ENCODE peak calls at places on chromosomes 7 and 10, in eight cellular contexts. N is fibroblast of the aortic adventitia, D is GM13976, T is PC-3, A is AG04450, K is choroid plexus epithelial cell, J is Calu3, M is psoas muscle. G is an unnamed sample.

GRCh38 chr10:120221873-120222485 is 235.0 kb upstream of the PLPP4 start:
- DNase-seq in N (peak; percentile 70), D (peak; percentile 49), T (peak; percentile 79), A (no peak), K (peak; percentile 79), J (peak; percentile 48), M (no peak), G (peak; percentile 59)

GRCh38 chr7:17626215-17626614 is 314.1 kb downstream of the SNX13 start:
- DNase-seq in N (no peak), D (no peak), T (no peak), A (no peak), K (no peak), J (no peak), M (no peak), G (no peak)

GRCh38 chr7:108067844-108068243 is 62.3 kb downstream of the LAMB4 start:
- DNase-seq in N (no peak), D (no peak), T (no peak), A (no peak), K (no peak), J (no peak), M (no peak), G (no peak)

GRCh38 chr7:18610331-18610948 is 114.9 kb downstream of the HDAC9 start:
- DNase-seq in N (peak; percentile 31), D (peak; percentile 8), T (peak; percentile 60), A (no peak), K (peak; percentile 57), J (peak; percentile 60), M (no peak), G (peak; percentile 6)

GRCh38 chr7:151844080-151844827 is 32.7 kb downstream of the PRKAG2 start:
- DNase-seq in N (peak; percentile 81), D (no peak), T (peak; percentile 88), A (peak; percentile 6), K (peak; percentile 93), J (peak; percentile 17), M (no peak), G (no peak)

GRCh38 chr7:100476108-100476780 is 2.8 kb downstream of the TSC22D4 start:
- DNase-seq in N (no peak), D (no peak), T (no peak), A (no peak), K (no peak), J (no peak), M (no peak), G (no peak)

GRCh38 chr7:45089314-45089891 is 634 bp upstream of the NACAD start:
- DNase-seq in N (peak; percentile 47), D (peak; percentile 81), T (peak; percentile 37), A (no peak), K (peak; percentile 49), J (peak; percentile 74), M (peak; percentile 55), G (peak; percentile 86)

GRCh38 chr10:95350212-95350829 is 59.5 kb upstream of the PDLIM1 start:
- DNase-seq in N (peak; percentile 88), D (no peak), T (no peak), A (no peak), K (peak; percentile 87), J (no peak), M (no peak), G (no peak)

GRCh38 chr10:97408496-97408992 is 7.4 kb upstream of the RRP12 start:
- DNase-seq in N (no peak), D (no peak), T (peak; percentile 64), A (no peak), K (no peak), J (peak; percentile 17), M (no peak), G (no peak)

GRCh38 chr7:80263821-80264220 is 129.2 kb downstream of the GNAI1 start:
- DNase-seq in N (peak; percentile 8), D (no peak), T (no peak), A (no peak), K (no peak), J (no peak), M (no peak), G (no peak)

GRCh38 chr10:12255048-12255447 is 59.1 kb downstream of the CDC123 start:
- DNase-seq in N (no peak), D (no peak), T (no peak), A (no peak), K (no peak), J (no peak), M (no peak), G (no peak)

GRCh38 chr7:28626629-28627262 is 214.4 kb downstream of the CREB5 start:
- DNase-seq in N (peak; percentile 52), D (peak; percentile 13), T (peak; percentile 68), A (no peak), K (peak; percentile 72), J (peak; percentile 72), M (no peak), G (peak; percentile 14)

GRCh38 chr10:62388328-62388727 is 14.2 kb downstream of the ZNF365 start:
- DNase-seq in N (no peak), D (no peak), T (no peak), A (no peak), K (no peak), J (no peak), M (no peak), G (no peak)

GRCh38 chr10:80081801-80082750 is 3.6 kb downstream of the TMEM254 start:
- DNase-seq in N (no peak), D (no peak), T (peak; percentile 92), A (no peak), K (peak; percentile 70), J (no peak), M (no peak), G (no peak)

GRCh38 chr10:107576746-107577145 is 412.2 kb upstream of the SORCS1 start:
- DNase-seq in N (no peak), D (no peak), T (peak; percentile 40), A (no peak), K (no peak), J (no peak), M (no peak), G (no peak)

GRCh38 chr10:110267246-110267645 is 37.5 kb downstream of the SMNDC1 start:
- DNase-seq in N (no peak), D (no peak), T (no peak), A (no peak), K (no peak), J (no peak), M (no peak), G (no peak)

GRCh38 chr7:108253275-108254044 is 123.3 kb upstream of the LAMB4 start:
- DNase-seq in N (peak; percentile 69), D (no peak), T (peak; percentile 38), A (no peak), K (peak; percentile 51), J (peak; percentile 26), M (no peak), G (no peak)

GRCh38 chr7:92064414-92065029 is 69.8 kb downstream of the CYP51A1 start:
- DNase-seq in N (no peak), D (no peak), T (no peak), A (no peak), K (no peak), J (no peak), M (no peak), G (no peak)

GRCh38 chr10:88974446-88975376 is 15.9 kb upstream of the FAS start:
- DNase-seq in N (peak; percentile 65), D (no peak), T (peak; percentile 27), A (no peak), K (peak; percentile 51), J (no peak), M (no peak), G (no peak)

GRCh38 chr7:116528008-116528789 is 3.4 kb downstream of the CAV1 start:
- DNase-seq in N (peak; percentile 97), D (no peak), T (peak; percentile 85), A (peak; percentile 84), K (peak; percentile 85), J (no peak), M (peak; percentile 67), G (no peak)

GRCh38 chr7:42993038-42993437 is 60.9 kb downstream of the MRPL32 start:
- DNase-seq in N (no peak), D (no peak), T (no peak), A (no peak), K (no peak), J (no peak), M (no peak), G (no peak)

GRCh38 chr7:110461621-110462020 is 629.3 kb upstream of the LRRN3 start:
- DNase-seq in N (no peak), D (no peak), T (no peak), A (no peak), K (no peak), J (no peak), M (no peak), G (no peak)

GRCh38 chr10:70751356-70751755 is 33.8 kb downstream of the TBATA start:
- DNase-seq in N (no peak), D (no peak), T (no peak), A (no peak), K (no peak), J (no peak), M (no peak), G (no peak)

GRCh38 chr7:30977896-30978564 is 14.3 kb downstream of the GHRHR start:
- DNase-seq in N (peak; percentile 21), D (no peak), T (peak; percentile 74), A (no peak), K (peak; percentile 55), J (peak; percentile 94), M (no peak), G (no peak)
- TF ChIP-seq CTCF in N (peak; percentile 55), D (peak; percentile 28), T (peak; percentile 79), A (peak; percentile 56), K (peak; percentile 78), J (peak; percentile 98), M (peak; percentile 30), G (peak; percentile 54)

GRCh38 chr10:49742683-49743463 is 19.2 kb downstream of the OGDHL start:
- DNase-seq in N (no peak), D (peak; percentile 41), T (no peak), A (no peak), K (no peak), J (no peak), M (no peak), G (no peak)
- TF ChIP-seq CTCF in N (no peak), D (no peak), T (no peak), A (no peak), K (no peak), J (no peak), M (no peak), G (no peak)

GRCh38 chr10:93749218-93749799 is 8.4 kb upstream of the LGI1 start:
- DNase-seq in N (peak; percentile 54), D (no peak), T (no peak), A (no peak), K (peak; percentile 18), J (no peak), M (no peak), G (no peak)

GRCh38 chr10:93741367-93741766 is 16.4 kb upstream of the LGI1 start:
- DNase-seq in N (no peak), D (no peak), T (no peak), A (no peak), K (no peak), J (no peak), M (no peak), G (no peak)

GRCh38 chr10:93746844-93747284 is 10.9 kb upstream of the LGI1 start:
- DNase-seq in N (peak; percentile 99), D (no peak), T (peak; percentile 94), A (peak; percentile 65), K (peak; percentile 92), J (peak; percentile 64), M (no peak), G (no peak)

GRCh38 chr10:93742633-93743349 is 14.9 kb upstream of the LGI1 start:
- DNase-seq in N (no peak), D (no peak), T (peak; percentile 10), A (no peak), K (no peak), J (no peak), M (no peak), G (no peak)

GRCh38 chr10:93745411-93746065 is 12.2 kb upstream of the LGI1 start:
- DNase-seq in N (peak; percentile 41), D (no peak), T (peak; percentile 37), A (no peak), K (peak; percentile 26), J (no peak), M (no peak), G (no peak)
- TF ChIP-seq CTCF in N (peak; percentile 43), D (peak; percentile 34), T (peak; percentile 53), A (peak; percentile 31), K (peak; percentile 53), J (no peak), M (peak; percentile 43), G (peak; percentile 29)

GRCh38 chr7:99461221-99461620 is 4.7 kb downstream of the ATP5MF start:
- DNase-seq in N (no peak), D (no peak), T (peak; percentile 8), A (no peak), K (no peak), J (no peak), M (no peak), G (no peak)
- TF ChIP-seq CTCF in N (no peak), D (no peak), T (peak; percentile 19), A (peak; percentile 11), K (peak; percentile 6), J (no peak), M (no peak), G (no peak)